ENCODE peak calls at places on chromosomes 16 and 17, in ten cellular contexts. One of them, this sample, is unnamed.

GRCh38 chr17:49315551-49315951 is 46.5 kb downstream of the ZNF652 start:
- DNase-seq in activated CD8-positive, alpha-beta T cell treated with anti-CD3 and anti-CD28 coated beads, Interleukin-2, amount 10 ng/mL, durations not matched to agents 7 days and 5 days: peak
- DNase-seq in AG08396: peak
- DNase-seq in activated gamma-delta T cell treated with anti-CD3 and anti-CD28 coated beads, Interleukin-2, amount 50 U/mL, for 16 hours: peak
- DNase-seq in GM13977: peak
- DNase-seq in sigmoid colon: peak
- DNase-seq in DMS79: peak
- DNase-seq in activated naive CD8-positive, alpha-beta T cell treated with anti-CD3 and anti-CD28 coated beads, Interleukin-2, amount 10 ng/mL, durations not matched to agents 7 days and 5 days: peak
- DNase-seq in BJ: peak
- DNase-seq in spleen: peak
- DNase-seq in this sample: peak

GRCh38 chr16:72092832-72093447 is 480 bp downstream of the TXNL4B start:
- DNase-seq in AG08396: peak
- DNase-seq in BJ: no peak
- DNase-seq in sigmoid colon: no peak
- DNase-seq in DMS79: no peak
- DNase-seq in activated naive CD8-positive, alpha-beta T cell treated with anti-CD3 and anti-CD28 coated beads, Interleukin-2, amount 10 ng/mL, durations not matched to agents 7 days and 5 days: no peak
- DNase-seq in spleen: peak
- DNase-seq in activated gamma-delta T cell treated with anti-CD3 and anti-CD28 coated beads, Interleukin-2, amount 50 U/mL, for 16 hours: no peak
- DNase-seq in activated CD8-positive, alpha-beta T cell treated with anti-CD3 and anti-CD28 coated beads, Interleukin-2, amount 10 ng/mL, durations not matched to agents 7 days and 5 days: no peak
- DNase-seq in GM13977: no peak
- DNase-seq in this sample: peak

GRCh38 chr17:49980703-49981197 is 11.8 kb downstream of the DLX4 start:
- DNase-seq in activated gamma-delta T cell treated with anti-CD3 and anti-CD28 coated beads, Interleukin-2, amount 50 U/mL, for 16 hours: no peak
- DNase-seq in activated naive CD8-positive, alpha-beta T cell treated with anti-CD3 and anti-CD28 coated beads, Interleukin-2, amount 10 ng/mL, durations not matched to agents 7 days and 5 days: no peak
- DNase-seq in spleen: no peak
- DNase-seq in BJ: no peak
- DNase-seq in AG08396: no peak
- DNase-seq in GM13977: no peak
- DNase-seq in DMS79: no peak
- DNase-seq in activated CD8-positive, alpha-beta T cell treated with anti-CD3 and anti-CD28 coated beads, Interleukin-2, amount 10 ng/mL, durations not matched to agents 7 days and 5 days: no peak
- DNase-seq in sigmoid colon: no peak
- DNase-seq in this sample: no peak

GRCh38 chr17:16969931-16970906 is 1.7 kb downstream of the TNFRSF13B start:
- DNase-seq in sigmoid colon: peak
- DNase-seq in activated CD8-positive, alpha-beta T cell treated with anti-CD3 and anti-CD28 coated beads, Interleukin-2, amount 10 ng/mL, durations not matched to agents 7 days and 5 days: no peak
- DNase-seq in activated gamma-delta T cell treated with anti-CD3 and anti-CD28 coated beads, Interleukin-2, amount 50 U/mL, for 16 hours: no peak
- DNase-seq in BJ: no peak
- DNase-seq in DMS79: no peak
- DNase-seq in spleen: no peak
- DNase-seq in activated naive CD8-positive, alpha-beta T cell treated with anti-CD3 and anti-CD28 coated beads, Interleukin-2, amount 10 ng/mL, durations not matched to agents 7 days and 5 days: no peak
- DNase-seq in AG08396: no peak
- DNase-seq in GM13977: no peak
- DNase-seq in this sample: no peak

GRCh38 chr16:74448990-74449389 is 27.7 kb upstream of the CLEC18B start:
- DNase-seq in AG08396: peak
- DNase-seq in activated CD8-positive, alpha-beta T cell treated with anti-CD3 and anti-CD28 coated beads, Interleukin-2, amount 10 ng/mL, durations not matched to agents 7 days and 5 days: no peak
- DNase-seq in spleen: no peak
- DNase-seq in activated gamma-delta T cell treated with anti-CD3 and anti-CD28 coated beads, Interleukin-2, amount 50 U/mL, for 16 hours: no peak
- DNase-seq in BJ: peak
- DNase-seq in activated naive CD8-positive, alpha-beta T cell treated with anti-CD3 and anti-CD28 coated beads, Interleukin-2, amount 10 ng/mL, durations not matched to agents 7 days and 5 days: no peak
- DNase-seq in DMS79: no peak
- DNase-seq in sigmoid colon: peak
- DNase-seq in GM13977: no peak
- DNase-seq in this sample: peak

GRCh38 chr17:19418312-19418992 is 7.4 kb downstream of the RNF112 start:
- DNase-seq in GM13977: no peak
- DNase-seq in spleen: no peak
- DNase-seq in DMS79: no peak
- DNase-seq in sigmoid colon: no peak
- DNase-seq in BJ: peak
- DNase-seq in AG08396: no peak
- DNase-seq in activated gamma-delta T cell treated with anti-CD3 and anti-CD28 coated beads, Interleukin-2, amount 50 U/mL, for 16 hours: no peak
- DNase-seq in activated CD8-positive, alpha-beta T cell treated with anti-CD3 and anti-CD28 coated beads, Interleukin-2, amount 10 ng/mL, durations not matched to agents 7 days and 5 days: peak
- DNase-seq in activated naive CD8-positive, alpha-beta T cell treated with anti-CD3 and anti-CD28 coated beads, Interleukin-2, amount 10 ng/mL, durations not matched to agents 7 days and 5 days: no peak
- DNase-seq in this sample: peak

GRCh38 chr16:65793781-65794180 is 572.7 kb upstream of the CDH5 start:
- DNase-seq in activated gamma-delta T cell treated with anti-CD3 and anti-CD28 coated beads, Interleukin-2, amount 50 U/mL, for 16 hours: no peak
- DNase-seq in AG08396: no peak
- DNase-seq in BJ: no peak
- DNase-seq in activated CD8-positive, alpha-beta T cell treated with anti-CD3 and anti-CD28 coated beads, Interleukin-2, amount 10 ng/mL, durations not matched to agents 7 days and 5 days: no peak
- DNase-seq in GM13977: no peak
- DNase-seq in sigmoid colon: no peak
- DNase-seq in spleen: no peak
- DNase-seq in DMS79: no peak
- DNase-seq in activated naive CD8-positive, alpha-beta T cell treated with anti-CD3 and anti-CD28 coated beads, Interleukin-2, amount 10 ng/mL, durations not matched to agents 7 days and 5 days: no peak
- DNase-seq in this sample: no peak

GRCh38 chr16:27314161-27314723 is 468 bp downstream of the IL4R start:
- DNase-seq in BJ: peak
- DNase-seq in spleen: peak
- DNase-seq in AG08396: peak
- DNase-seq in activated gamma-delta T cell treated with anti-CD3 and anti-CD28 coated beads, Interleukin-2, amount 50 U/mL, for 16 hours: peak
- DNase-seq in activated naive CD8-positive, alpha-beta T cell treated with anti-CD3 and anti-CD28 coated beads, Interleukin-2, amount 10 ng/mL, durations not matched to agents 7 days and 5 days: no peak
- DNase-seq in GM13977: peak
- DNase-seq in sigmoid colon: peak
- DNase-seq in activated CD8-positive, alpha-beta T cell treated with anti-CD3 and anti-CD28 coated beads, Interleukin-2, amount 10 ng/mL, durations not matched to agents 7 days and 5 days: peak
- DNase-seq in DMS79: no peak
- DNase-seq in this sample: peak

GRCh38 chr16:22189473-22190168 is 16.5 kb upstream of the EEF2K start:
- DNase-seq in activated CD8-positive, alpha-beta T cell treated with anti-CD3 and anti-CD28 coated beads, Interleukin-2, amount 10 ng/mL, durations not matched to agents 7 days and 5 days: peak
- DNase-seq in spleen: peak
- DNase-seq in activated naive CD8-positive, alpha-beta T cell treated with anti-CD3 and anti-CD28 coated beads, Interleukin-2, amount 10 ng/mL, durations not matched to agents 7 days and 5 days: peak
- DNase-seq in DMS79: peak
- DNase-seq in GM13977: no peak
- DNase-seq in activated gamma-delta T cell treated with anti-CD3 and anti-CD28 coated beads, Interleukin-2, amount 50 U/mL, for 16 hours: peak
- DNase-seq in sigmoid colon: peak
- DNase-seq in BJ: no peak
- DNase-seq in AG08396: no peak
- DNase-seq in this sample: peak

GRCh38 chr16:4115209-4115940 is 867 bp downstream of the ADCY9 start:
- DNase-seq in activated naive CD8-positive, alpha-beta T cell treated with anti-CD3 and anti-CD28 coated beads, Interleukin-2, amount 10 ng/mL, durations not matched to agents 7 days and 5 days: peak
- DNase-seq in AG08396: peak
- DNase-seq in activated gamma-delta T cell treated with anti-CD3 and anti-CD28 coated beads, Interleukin-2, amount 50 U/mL, for 16 hours: peak
- DNase-seq in spleen: peak
- DNase-seq in DMS79: no peak
- DNase-seq in BJ: no peak
- DNase-seq in GM13977: peak
- DNase-seq in sigmoid colon: peak
- DNase-seq in activated CD8-positive, alpha-beta T cell treated with anti-CD3 and anti-CD28 coated beads, Interleukin-2, amount 10 ng/mL, durations not matched to agents 7 days and 5 days: peak
- DNase-seq in this sample: peak

GRCh38 chr17:38728290-38728831 is 1.8 kb upstream of the CISD3 start:
- DNase-seq in BJ: no peak
- DNase-seq in activated gamma-delta T cell treated with anti-CD3 and anti-CD28 coated beads, Interleukin-2, amount 50 U/mL, for 16 hours: peak
- DNase-seq in sigmoid colon: no peak
- DNase-seq in AG08396: no peak
- DNase-seq in DMS79: no peak
- DNase-seq in GM13977: no peak
- DNase-seq in spleen: peak
- DNase-seq in activated CD8-positive, alpha-beta T cell treated with anti-CD3 and anti-CD28 coated beads, Interleukin-2, amount 10 ng/mL, durations not matched to agents 7 days and 5 days: peak
- DNase-seq in activated naive CD8-positive, alpha-beta T cell treated with anti-CD3 and anti-CD28 coated beads, Interleukin-2, amount 10 ng/mL, durations not matched to agents 7 days and 5 days: peak
- DNase-seq in this sample: no peak

GRCh38 chr17:49694847-49695697 is 12.7 kb downstream of the SLC35B1 start:
- DNase-seq in AG08396: peak
- DNase-seq in BJ: no peak
- DNase-seq in DMS79: no peak
- DNase-seq in activated CD8-positive, alpha-beta T cell treated with anti-CD3 and anti-CD28 coated beads, Interleukin-2, amount 10 ng/mL, durations not matched to agents 7 days and 5 days: peak
- DNase-seq in activated naive CD8-positive, alpha-beta T cell treated with anti-CD3 and anti-CD28 coated beads, Interleukin-2, amount 10 ng/mL, durations not matched to agents 7 days and 5 days: peak
- DNase-seq in activated gamma-delta T cell treated with anti-CD3 and anti-CD28 coated beads, Interleukin-2, amount 50 U/mL, for 16 hours: peak
- DNase-seq in sigmoid colon: peak
- DNase-seq in GM13977: peak
- DNase-seq in spleen: peak
- DNase-seq in this sample: peak

GRCh38 chr16:716250-716607 is 1.3 kb downstream of the METRN start:
- DNase-seq in activated naive CD8-positive, alpha-beta T cell treated with anti-CD3 and anti-CD28 coated beads, Interleukin-2, amount 10 ng/mL, durations not matched to agents 7 days and 5 days: no peak
- DNase-seq in activated CD8-positive, alpha-beta T cell treated with anti-CD3 and anti-CD28 coated beads, Interleukin-2, amount 10 ng/mL, durations not matched to agents 7 days and 5 days: no peak
- DNase-seq in DMS79: no peak
- DNase-seq in sigmoid colon: no peak
- DNase-seq in GM13977: no peak
- DNase-seq in spleen: no peak
- DNase-seq in BJ: no peak
- DNase-seq in activated gamma-delta T cell treated with anti-CD3 and anti-CD28 coated beads, Interleukin-2, amount 50 U/mL, for 16 hours: no peak
- DNase-seq in AG08396: peak
- DNase-seq in this sample: no peak

GRCh38 chr17:29807520-29808361 is 122.3 kb downstream of the SSH2 start:
- DNase-seq in AG08396: peak
- DNase-seq in sigmoid colon: no peak
- DNase-seq in activated naive CD8-positive, alpha-beta T cell treated with anti-CD3 and anti-CD28 coated beads, Interleukin-2, amount 10 ng/mL, durations not matched to agents 7 days and 5 days: peak
- DNase-seq in BJ: no peak
- DNase-seq in spleen: peak
- DNase-seq in GM13977: peak
- DNase-seq in activated CD8-positive, alpha-beta T cell treated with anti-CD3 and anti-CD28 coated beads, Interleukin-2, amount 10 ng/mL, durations not matched to agents 7 days and 5 days: peak
- DNase-seq in DMS79: no peak
- DNase-seq in activated gamma-delta T cell treated with anti-CD3 and anti-CD28 coated beads, Interleukin-2, amount 50 U/mL, for 16 hours: peak
- DNase-seq in this sample: peak

GRCh38 chr16:67284699-67285646 is 5.6 kb downstream of the PLEKHG4 start:
- DNase-seq in activated naive CD8-positive, alpha-beta T cell treated with anti-CD3 and anti-CD28 coated beads, Interleukin-2, amount 10 ng/mL, durations not matched to agents 7 days and 5 days: no peak
- DNase-seq in sigmoid colon: no peak
- DNase-seq in BJ: no peak
- DNase-seq in spleen: no peak
- DNase-seq in activated CD8-positive, alpha-beta T cell treated with anti-CD3 and anti-CD28 coated beads, Interleukin-2, amount 10 ng/mL, durations not matched to agents 7 days and 5 days: no peak
- DNase-seq in DMS79: peak
- DNase-seq in activated gamma-delta T cell treated with anti-CD3 and anti-CD28 coated beads, Interleukin-2, amount 50 U/mL, for 16 hours: no peak
- DNase-seq in AG08396: peak
- DNase-seq in GM13977: no peak
- DNase-seq in this sample: peak

GRCh38 chr16:73170587-73170986 is 122.7 kb upstream of the ZFHX3 start:
- DNase-seq in DMS79: no peak
- DNase-seq in BJ: no peak
- DNase-seq in spleen: no peak
- DNase-seq in AG08396: no peak
- DNase-seq in sigmoid colon: no peak
- DNase-seq in activated CD8-positive, alpha-beta T cell treated with anti-CD3 and anti-CD28 coated beads, Interleukin-2, amount 10 ng/mL, durations not matched to agents 7 days and 5 days: no peak
- DNase-seq in activated gamma-delta T cell treated with anti-CD3 and anti-CD28 coated beads, Interleukin-2, amount 50 U/mL, for 16 hours: no peak
- DNase-seq in activated naive CD8-positive, alpha-beta T cell treated with anti-CD3 and anti-CD28 coated beads, Interleukin-2, amount 10 ng/mL, durations not matched to agents 7 days and 5 days: no peak
- DNase-seq in GM13977: no peak
- DNase-seq in this sample: peak

GRCh38 chr17:491086-492014 is 138.7 kb upstream of the RPH3AL start:
- DNase-seq in spleen: peak
- DNase-seq in GM13977: peak
- DNase-seq in AG08396: peak
- DNase-seq in BJ: no peak
- DNase-seq in activated CD8-positive, alpha-beta T cell treated with anti-CD3 and anti-CD28 coated beads, Interleukin-2, amount 10 ng/mL, durations not matched to agents 7 days and 5 days: peak
- DNase-seq in activated gamma-delta T cell treated with anti-CD3 and anti-CD28 coated beads, Interleukin-2, amount 50 U/mL, for 16 hours: no peak
- DNase-seq in DMS79: no peak
- DNase-seq in sigmoid colon: peak
- DNase-seq in activated naive CD8-positive, alpha-beta T cell treated with anti-CD3 and anti-CD28 coated beads, Interleukin-2, amount 10 ng/mL, durations not matched to agents 7 days and 5 days: peak
- DNase-seq in this sample: peak

GRCh38 chr16:75424096-75424762 is 9.1 kb downstream of the CFDP1 start:
- DNase-seq in activated naive CD8-positive, alpha-beta T cell treated with anti-CD3 and anti-CD28 coated beads, Interleukin-2, amount 10 ng/mL, durations not matched to agents 7 days and 5 days: no peak
- DNase-seq in activated gamma-delta T cell treated with anti-CD3 and anti-CD28 coated beads, Interleukin-2, amount 50 U/mL, for 16 hours: no peak
- DNase-seq in GM13977: no peak
- DNase-seq in activated CD8-positive, alpha-beta T cell treated with anti-CD3 and anti-CD28 coated beads, Interleukin-2, amount 10 ng/mL, durations not matched to agents 7 days and 5 days: no peak
- DNase-seq in sigmoid colon: no peak
- DNase-seq in spleen: no peak
- DNase-seq in AG08396: no peak
- DNase-seq in BJ: no peak
- DNase-seq in DMS79: no peak
- DNase-seq in this sample: no peak

GRCh38 chr16:83054302-83054701 is 427.5 kb downstream of the CDH13 start:
- DNase-seq in activated naive CD8-positive, alpha-beta T cell treated with anti-CD3 and anti-CD28 coated beads, Interleukin-2, amount 10 ng/mL, durations not matched to agents 7 days and 5 days: no peak
- DNase-seq in activated CD8-positive, alpha-beta T cell treated with anti-CD3 and anti-CD28 coated beads, Interleukin-2, amount 10 ng/mL, durations not matched to agents 7 days and 5 days: no peak
- DNase-seq in GM13977: no peak
- DNase-seq in AG08396: no peak
- DNase-seq in sigmoid colon: no peak
- DNase-seq in DMS79: no peak
- DNase-seq in spleen: no peak
- DNase-seq in activated gamma-delta T cell treated with anti-CD3 and anti-CD28 coated beads, Interleukin-2, amount 50 U/mL, for 16 hours: no peak
- DNase-seq in BJ: no peak
- DNase-seq in this sample: peak

GRCh38 chr17:79658811-79659207 is 48.0 kb upstream of the RBFOX3 start:
- DNase-seq in spleen: no peak
- DNase-seq in sigmoid colon: peak
- DNase-seq in BJ: no peak
- DNase-seq in AG08396: peak
- DNase-seq in activated CD8-positive, alpha-beta T cell treated with anti-CD3 and anti-CD28 coated beads, Interleukin-2, amount 10 ng/mL, durations not matched to agents 7 days and 5 days: no peak
- DNase-seq in DMS79: no peak
- DNase-seq in activated naive CD8-positive, alpha-beta T cell treated with anti-CD3 and anti-CD28 coated beads, Interleukin-2, amount 10 ng/mL, durations not matched to agents 7 days and 5 days: no peak
- DNase-seq in activated gamma-delta T cell treated with anti-CD3 and anti-CD28 coated beads, Interleukin-2, amount 50 U/mL, for 16 hours: no peak
- DNase-seq in GM13977: no peak
- DNase-seq in this sample: peak

GRCh38 chr16:47465919-47466630 is 4.9 kb downstream of the PHKB start:
- DNase-seq in DMS79: no peak
- DNase-seq in activated naive CD8-positive, alpha-beta T cell treated with anti-CD3 and anti-CD28 coated beads, Interleukin-2, amount 10 ng/mL, durations not matched to agents 7 days and 5 days: no peak
- DNase-seq in sigmoid colon: no peak
- DNase-seq in GM13977: no peak
- DNase-seq in AG08396: no peak
- DNase-seq in activated CD8-positive, alpha-beta T cell treated with anti-CD3 and anti-CD28 coated beads, Interleukin-2, amount 10 ng/mL, durations not matched to agents 7 days and 5 days: no peak
- DNase-seq in spleen: no peak
- DNase-seq in BJ: no peak
- DNase-seq in activated gamma-delta T cell treated with anti-CD3 and anti-CD28 coated beads, Interleukin-2, amount 50 U/mL, for 16 hours: no peak
- DNase-seq in this sample: no peak

GRCh38 chr16:73057369-73058210 is 9.7 kb upstream of the ZFHX3 start:
- DNase-seq in activated gamma-delta T cell treated with anti-CD3 and anti-CD28 coated beads, Interleukin-2, amount 50 U/mL, for 16 hours: no peak
- DNase-seq in AG08396: no peak
- DNase-seq in sigmoid colon: no peak
- DNase-seq in BJ: no peak
- DNase-seq in spleen: peak
- DNase-seq in GM13977: peak
- DNase-seq in activated naive CD8-positive, alpha-beta T cell treated with anti-CD3 and anti-CD28 coated beads, Interleukin-2, amount 10 ng/mL, durations not matched to agents 7 days and 5 days: peak
- DNase-seq in activated CD8-positive, alpha-beta T cell treated with anti-CD3 and anti-CD28 coated beads, Interleukin-2, amount 10 ng/mL, durations not matched to agents 7 days and 5 days: no peak
- DNase-seq in DMS79: no peak
- DNase-seq in this sample: peak

GRCh38 chr17:29977836-29978235 is 36.4 kb downstream of the EFCAB5 start:
- DNase-seq in spleen: no peak
- DNase-seq in activated naive CD8-positive, alpha-beta T cell treated with anti-CD3 and anti-CD28 coated beads, Interleukin-2, amount 10 ng/mL, durations not matched to agents 7 days and 5 days: no peak
- DNase-seq in GM13977: no peak
- DNase-seq in BJ: peak
- DNase-seq in DMS79: no peak
- DNase-seq in activated CD8-positive, alpha-beta T cell treated with anti-CD3 and anti-CD28 coated beads, Interleukin-2, amount 10 ng/mL, durations not matched to agents 7 days and 5 days: no peak
- DNase-seq in AG08396: peak
- DNase-seq in activated gamma-delta T cell treated with anti-CD3 and anti-CD28 coated beads, Interleukin-2, amount 50 U/mL, for 16 hours: no peak
- DNase-seq in sigmoid colon: no peak
- DNase-seq in this sample: no peak

GRCh38 chr17:35752471-35752870 is 568 bp downstream of the GAS2L2 start:
- DNase-seq in BJ: no peak
- DNase-seq in DMS79: no peak
- DNase-seq in AG08396: no peak
- DNase-seq in GM13977: no peak
- DNase-seq in activated gamma-delta T cell treated with anti-CD3 and anti-CD28 coated beads, Interleukin-2, amount 50 U/mL, for 16 hours: no peak
- DNase-seq in activated naive CD8-positive, alpha-beta T cell treated with anti-CD3 and anti-CD28 coated beads, Interleukin-2, amount 10 ng/mL, durations not matched to agents 7 days and 5 days: no peak
- DNase-seq in spleen: no peak
- DNase-seq in activated CD8-positive, alpha-beta T cell treated with anti-CD3 and anti-CD28 coated beads, Interleukin-2, amount 10 ng/mL, durations not matched to agents 7 days and 5 days: no peak
- DNase-seq in sigmoid colon: no peak
- DNase-seq in this sample: no peak

GRCh38 chr17:9473716-9474115 is 101.9 kb downstream of the STX8 start:
- DNase-seq in DMS79: no peak
- DNase-seq in sigmoid colon: no peak
- DNase-seq in spleen: no peak
- DNase-seq in AG08396: no peak
- DNase-seq in GM13977: no peak
- DNase-seq in BJ: no peak
- DNase-seq in activated gamma-delta T cell treated with anti-CD3 and anti-CD28 coated beads, Interleukin-2, amount 50 U/mL, for 16 hours: no peak
- DNase-seq in activated naive CD8-positive, alpha-beta T cell treated with anti-CD3 and anti-CD28 coated beads, Interleukin-2, amount 10 ng/mL, durations not matched to agents 7 days and 5 days: no peak
- DNase-seq in activated CD8-positive, alpha-beta T cell treated with anti-CD3 and anti-CD28 coated beads, Interleukin-2, amount 10 ng/mL, durations not matched to agents 7 days and 5 days: no peak
- DNase-seq in this sample: no peak

GRCh38 chr17:39765766-39766165 is 28.0 kb downstream of the GRB7 start:
- DNase-seq in DMS79: no peak
- DNase-seq in spleen: no peak
- DNase-seq in activated CD8-positive, alpha-beta T cell treated with anti-CD3 and anti-CD28 coated beads, Interleukin-2, amount 10 ng/mL, durations not matched to agents 7 days and 5 days: no peak
- DNase-seq in GM13977: no peak
- DNase-seq in AG08396: no peak
- DNase-seq in sigmoid colon: no peak
- DNase-seq in activated gamma-delta T cell treated with anti-CD3 and anti-CD28 coated beads, Interleukin-2, amount 50 U/mL, for 16 hours: no peak
- DNase-seq in activated naive CD8-positive, alpha-beta T cell treated with anti-CD3 and anti-CD28 coated beads, Interleukin-2, amount 10 ng/mL, durations not matched to agents 7 days and 5 days: no peak
- DNase-seq in BJ: no peak
- DNase-seq in this sample: no peak

GRCh38 chr17:51764387-51764971 is 394.0 kb downstream of the CA10 start:
- DNase-seq in BJ: peak
- DNase-seq in activated gamma-delta T cell treated with anti-CD3 and anti-CD28 coated beads, Interleukin-2, amount 50 U/mL, for 16 hours: no peak
- DNase-seq in GM13977: peak
- DNase-seq in activated CD8-positive, alpha-beta T cell treated with anti-CD3 and anti-CD28 coated beads, Interleukin-2, amount 10 ng/mL, durations not matched to agents 7 days and 5 days: peak
- DNase-seq in spleen: no peak
- DNase-seq in DMS79: no peak
- DNase-seq in AG08396: peak
- DNase-seq in activated naive CD8-positive, alpha-beta T cell treated with anti-CD3 and anti-CD28 coated beads, Interleukin-2, amount 10 ng/mL, durations not matched to agents 7 days and 5 days: peak
- DNase-seq in sigmoid colon: peak
- DNase-seq in this sample: peak

GRCh38 chr17:78878871-78879270 is 24.1 kb downstream of the CEP295NL start:
- DNase-seq in activated CD8-positive, alpha-beta T cell treated with anti-CD3 and anti-CD28 coated beads, Interleukin-2, amount 10 ng/mL, durations not matched to agents 7 days and 5 days: no peak
- DNase-seq in DMS79: no peak
- DNase-seq in BJ: no peak
- DNase-seq in spleen: no peak
- DNase-seq in GM13977: no peak
- DNase-seq in activated naive CD8-positive, alpha-beta T cell treated with anti-CD3 and anti-CD28 coated beads, Interleukin-2, amount 10 ng/mL, durations not matched to agents 7 days and 5 days: no peak
- DNase-seq in activated gamma-delta T cell treated with anti-CD3 and anti-CD28 coated beads, Interleukin-2, amount 50 U/mL, for 16 hours: no peak
- DNase-seq in sigmoid colon: no peak
- DNase-seq in AG08396: no peak
- DNase-seq in this sample: no peak

This sample was measured in endothelial cell of umbilical vein.